ENCODE peak calls at places on chromosomes 4 and X, in four cellular contexts. L is tibial nerve, N is H9, R is thoracic aorta. F is an unnamed sample.

GRCh38 chrX:31962256-31962655 is 890.4 kb upstream of the FTHL17 start:
- DNase-seq in L (no peak), N (no peak), R (no peak), F (no peak)

GRCh38 chrX:23494741-23495140 is 160.1 kb downstream of the PTCHD1 start:
- DNase-seq in L (no peak), N (no peak), R (no peak), F (no peak)

GRCh38 chrX:12439396-12439795 is 301.1 kb downstream of the FRMPD4 start:
- DNase-seq in L (no peak), N (no peak), R (no peak), F (no peak)

GRCh38 chr4:134544303-134544761 is 342.7 kb upstream of the PABPC4L start:
- DNase-seq in L (no peak), N (no peak), R (no peak), F (no peak)

GRCh38 chrX:127138218-127138617 is 318.7 kb downstream of the PRR32 start:
- DNase-seq in L (no peak), N (no peak), R (no peak), F (no peak)

GRCh38 chr4:70915048-70915815 is 13.1 kb downstream of the MOB1B start:
- DNase-seq in L (no peak), N (no peak), R (no peak), F (no peak)

GRCh38 chr4:84379881-84380618 is 119.0 kb downstream of the NKX6-1 start:
- DNase-seq in L (no peak), N (no peak), R (no peak), F (peak)

GRCh38 chr4:14178421-14178820 is 550.9 kb upstream of the BOD1L1 start:
- DNase-seq in L (no peak), N (no peak), R (no peak), F (no peak)

GRCh38 chr4:139943277-139943676 is 210.7 kb downstream of the MAML3 start:
- DNase-seq in L (no peak), N (no peak), R (no peak), F (peak)

GRCh38 chrX:38247051-38247450 is 26.4 kb upstream of the SRPX start:
- DNase-seq in L (no peak), N (no peak), R (no peak), F (no peak)

GRCh38 chrX:96183843-96184242 is 500.8 kb upstream of the DIAPH2 start:
- DNase-seq in L (no peak), N (no peak), R (no peak), F (no peak)

GRCh38 chr4:159159611-159160010 is 56.7 kb downstream of the RAPGEF2 start:
- DNase-seq in L (no peak), N (no peak), R (no peak), F (no peak)

GRCh38 chrX:36916941-36917340 is 91.2 kb upstream of the FAM47C start:
- DNase-seq in L (no peak), N (no peak), R (no peak), F (no peak)

GRCh38 chrX:51242212-51242611 is 90.4 kb upstream of the NUDT10 start:
- DNase-seq in L (no peak), N (no peak), R (no peak), F (no peak)

GRCh38 chr4:108972613-108973283 is 209.9 kb upstream of the ETNPPL start:
- DNase-seq in L (no peak), N (no peak), R (no peak), F (no peak)

GRCh38 chrX:66684196-66684595 is 45.3 kb upstream of the EDA2R start:
- DNase-seq in L (no peak), N (no peak), R (no peak), F (no peak)

GRCh38 chrX:39855748-39856129 is 242.0 kb downstream of the BCOR start:
- DNase-seq in L (no peak), N (peak), R (no peak), F (no peak)

GRCh38 chr4:112247021-112247420 is 15.4 kb downstream of the AP1AR start:
- DNase-seq in L (no peak), N (no peak), R (no peak), F (no peak)

DNA sequence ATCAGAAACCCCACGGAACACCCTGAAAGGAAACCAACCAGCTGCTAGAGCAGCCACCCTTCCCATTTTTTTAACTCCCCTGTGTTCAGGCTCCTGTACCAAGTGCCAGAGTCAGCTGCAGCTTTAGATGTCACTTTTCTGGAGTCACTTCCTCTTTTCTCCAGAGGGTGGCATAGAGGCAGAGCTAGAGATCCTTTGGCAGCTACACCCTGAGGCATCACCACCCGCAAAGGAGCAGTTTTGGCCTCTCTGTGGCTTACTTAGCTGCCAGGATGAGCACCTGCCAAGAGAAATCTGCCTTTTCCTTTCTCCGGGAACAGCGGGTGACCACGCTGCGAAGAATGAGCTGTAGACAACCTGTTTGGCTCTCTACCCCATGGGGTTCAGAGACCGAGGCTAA is 58.0 kb upstream of the CHRDL1 start:
- DNase-seq in L (peak), N (peak), R (no peak), F (peak)
- TF ChIP-seq CTCF in L (no peak), N (peak), R (peak), F (peak)

DNA sequence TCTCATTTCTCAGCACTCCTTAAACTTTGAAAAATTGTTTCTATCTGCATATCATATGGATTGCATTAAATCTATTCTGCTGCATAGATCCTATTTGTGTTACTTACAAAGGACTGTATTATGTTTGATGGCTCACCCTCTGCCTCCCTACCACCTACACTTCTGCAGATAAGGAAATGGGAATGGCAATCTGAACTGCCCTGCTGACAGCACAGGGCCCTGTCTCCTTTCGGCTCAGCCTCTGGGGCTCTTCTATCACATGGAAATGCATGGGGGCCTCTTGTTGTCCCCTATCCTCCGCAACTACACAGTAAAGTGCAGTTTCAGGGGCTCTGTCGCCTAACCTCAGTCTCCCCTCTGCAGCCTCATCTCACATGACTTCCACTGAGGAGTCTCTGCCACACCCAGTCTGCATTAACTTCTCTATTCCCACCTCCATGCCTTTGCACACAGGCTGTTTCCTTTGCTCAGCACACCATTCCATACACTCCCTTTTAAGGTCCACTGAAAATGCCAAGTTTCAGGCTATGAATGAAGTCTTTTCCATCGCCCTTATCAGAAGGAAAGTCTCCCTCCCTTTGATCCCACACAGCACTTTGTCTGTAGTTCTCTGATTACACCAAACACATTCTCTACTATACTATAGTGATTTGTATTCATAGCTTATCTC is 12.5 kb downstream of the RELL1 start:
- DNase-seq in L (no peak), N (no peak), R (no peak), F (no peak)
- H3K27ac ChIP-seq in L (no peak), N (no peak), R (no peak), F (no peak)

DNA sequence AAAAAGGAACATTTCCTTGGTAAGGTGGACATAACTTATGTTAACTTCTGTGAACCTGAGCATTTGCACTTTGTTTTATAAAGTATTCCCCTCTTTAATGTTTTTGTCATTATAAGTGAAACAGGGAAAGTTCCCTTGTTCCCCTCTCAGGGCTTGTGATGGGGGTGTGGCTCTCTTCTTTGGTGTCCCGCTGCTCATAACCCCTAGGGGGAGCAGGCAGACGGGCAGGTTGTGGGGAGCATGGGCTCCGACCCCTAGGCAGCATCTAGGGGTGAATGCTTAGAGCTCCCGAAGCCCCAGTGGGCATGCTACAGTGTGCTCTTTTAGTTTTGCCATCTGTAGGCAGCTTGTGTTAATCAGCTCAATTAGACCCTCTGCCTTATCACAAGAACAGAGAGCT is 200.4 kb downstream of the DACH2 start:
- DNase-seq in L (no peak), N (peak), R (no peak), F (peak)
- TF ChIP-seq CTCF in L (no peak), N (peak), R (no peak), F (peak)

DNA sequence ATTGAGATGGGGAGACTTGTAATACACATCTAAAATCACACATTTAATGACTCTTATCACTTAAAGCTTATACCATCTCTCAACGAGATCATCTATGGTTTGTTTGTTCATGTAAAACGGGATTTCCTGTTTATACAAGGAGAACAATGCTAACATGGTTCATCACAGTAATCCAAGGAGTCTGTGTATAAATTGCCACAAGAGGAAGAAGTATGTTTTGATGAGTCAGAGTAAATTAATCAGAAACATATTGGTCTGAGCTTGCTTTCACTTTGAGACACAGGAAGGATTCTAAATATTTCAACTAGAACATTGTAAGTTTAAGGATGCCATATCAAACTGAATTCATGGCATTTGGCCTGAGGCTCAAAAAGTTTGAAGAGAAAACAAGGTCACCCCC is 594.1 kb downstream of the GLUD2 start:
- DNase-seq in L (no peak), N (no peak), R (no peak), F (no peak)
- H3K27ac ChIP-seq in L (no peak), N (no peak), R (no peak), F (no peak)

DNA sequence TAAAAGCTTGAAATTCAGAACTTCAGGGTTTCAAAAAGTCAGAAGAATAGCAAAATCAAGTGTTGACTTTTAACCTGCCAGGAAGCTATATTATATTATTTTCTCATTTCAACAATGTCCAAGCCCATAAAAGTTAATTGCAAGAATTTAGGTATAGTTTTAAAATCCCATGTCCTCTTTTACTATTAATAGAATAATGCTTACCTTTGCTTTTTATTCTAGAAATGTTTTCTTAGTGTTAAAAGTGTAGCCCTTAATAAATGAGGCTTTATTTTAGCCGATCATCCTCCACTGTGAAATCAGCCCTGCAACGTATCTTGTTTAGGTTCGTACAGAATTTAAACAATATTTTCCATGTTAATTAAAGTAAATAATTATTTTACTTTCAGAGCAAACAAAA is 31.5 kb downstream of the TMA16 start:
- DNase-seq in L (no peak), N (no peak), R (no peak), F (no peak)
- TF ChIP-seq CTCF in L (no peak), N (no peak), R (no peak), F (no peak)

GRCh38 chr4:4289930-4290850 is at the start of the genes LYAR and ZBTB49:
- DNase-seq in L (peak), N (peak), R (peak), F (peak)

GRCh38 chr4:4289055-4289454 is 899 bp downstream of the LYAR start:
- DNase-seq in L (no peak), N (no peak), R (no peak), F (no peak)

GRCh38 chr4:4288098-4288497 is 1.9 kb downstream of the LYAR start:
- DNase-seq in L (no peak), N (no peak), R (no peak), F (no peak)

GRCh38 chr4:4293279-4293678 is 3.2 kb downstream of the ZBTB49 start:
- DNase-seq in L (no peak), N (no peak), R (no peak), F (no peak)

GRCh38 chr4:4289575-4289929 is 402 bp downstream of the LYAR start:
- DNase-seq in L (no peak), N (no peak), R (no peak), F (no peak)
- H3K27ac ChIP-seq in L (peak), N (no peak), R (peak), F (no peak)

F was measured in neural progenitor cell.